ENCODE peak calls at places on chromosomes 2 and 18, in seven cellular contexts. G, I, R, L, N, V and Q are unnamed samples.

GRCh38 chr2:221450280-221450679 is 121.8 kb downstream of the EPHA4 start:
- DNase-seq in R (no peak), L (no peak), V (no peak), I (no peak), N (no peak), G (no peak), Q (no peak)

GRCh38 chr2:46116616-46117015 is 180.6 kb upstream of the EPAS1 start:
- DNase-seq in L (no peak), R (no peak), N (no peak), I (no peak), G (no peak), V (no peak), Q (no peak)

GRCh38 chr2:240629968-240630770 is 4.9 kb downstream of the GPR35 start:
- DNase-seq in L (no peak), I (no peak), V (no peak), N (peak; percentile 11), G (no peak), R (peak; percentile 27), Q (no peak)

GRCh38 chr18:57833441-57834101 is 30.5 kb upstream of the ATP8B1 start:
- DNase-seq in N (no peak), R (no peak), G (no peak), V (no peak), L (peak; percentile 6), I (peak; percentile 23), Q (peak; percentile 11)

GRCh38 chr2:217880891-217881290 is 121.9 kb downstream of the TNS1 start:
- DNase-seq in L (peak; percentile 81), G (no peak), R (no peak), N (no peak), V (no peak), I (no peak), Q (no peak)

GRCh38 chr2:229800997-229801754 is 86.8 kb upstream of the DNER start:
- DNase-seq in G (peak; percentile 69), N (peak; percentile 45), V (no peak), R (peak; percentile 36), L (peak; percentile 55), I (peak; percentile 74), Q (peak; percentile 37)

GRCh38 chr2:18871430-18871829 is 282.1 kb upstream of the NT5C1B start:
- DNase-seq in N (no peak), R (no peak), G (no peak), I (no peak), V (no peak), L (no peak), Q (no peak)

GRCh38 chr2:37350917-37351316 is 6.5 kb downstream of the QPCT start:
- DNase-seq in I (no peak), V (no peak), L (no peak), N (no peak), G (no peak), R (no peak), Q (no peak)

DNA sequence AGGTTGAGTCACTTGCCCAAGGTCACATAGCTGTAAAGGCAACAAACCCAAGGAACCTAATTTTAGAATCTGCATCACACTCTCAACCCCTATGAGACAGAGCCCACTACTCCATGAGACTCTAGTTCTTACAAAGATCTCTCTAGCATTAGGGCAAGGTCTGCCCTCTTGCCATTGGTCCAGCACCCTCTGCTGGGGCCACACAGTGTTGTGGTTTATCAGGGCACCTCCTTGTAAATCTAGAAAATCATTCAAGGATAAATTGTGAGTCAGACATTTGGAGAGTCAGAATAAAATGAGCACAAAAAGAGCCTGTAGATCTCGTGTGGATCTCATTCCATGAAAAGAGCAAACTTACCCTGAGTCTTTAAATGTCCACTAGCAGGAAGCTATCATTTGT is 91.2 kb downstream of the SLC8A1 start:
- DNase-seq in N (no peak), L (no peak), I (peak; percentile 61), V (no peak), G (peak; percentile 10), R (no peak), Q (peak; percentile 45)
- H3K4me1 ChIP-seq in N (peaks cover 4% of the 10 kb centered on the region), L (peaks cover 11% of the 10 kb centered on the region), I (peaks cover 24% of the 10 kb centered on the region), V (peaks cover 28% of the 10 kb centered on the region), G (peaks cover 10% of the 10 kb centered on the region), R (no peaks in the 10 kb centered on the region), Q (no peaks in the 10 kb centered on the region)

GRCh38 chr18:27363918-27364317 is 178.8 kb upstream of the CHST9 start:
- DNase-seq in V (no peak), G (peak; percentile 3), I (peak; percentile 34), L (no peak), N (no peak), R (no peak), Q (no peak)
- TF ChIP-seq CTCF in V (peak; percentile 11), G (peak; percentile 24), I (peak; percentile 58), L (peak; percentile 62), N (no peak), R (no peak), Q (peak; percentile 49)

DNA sequence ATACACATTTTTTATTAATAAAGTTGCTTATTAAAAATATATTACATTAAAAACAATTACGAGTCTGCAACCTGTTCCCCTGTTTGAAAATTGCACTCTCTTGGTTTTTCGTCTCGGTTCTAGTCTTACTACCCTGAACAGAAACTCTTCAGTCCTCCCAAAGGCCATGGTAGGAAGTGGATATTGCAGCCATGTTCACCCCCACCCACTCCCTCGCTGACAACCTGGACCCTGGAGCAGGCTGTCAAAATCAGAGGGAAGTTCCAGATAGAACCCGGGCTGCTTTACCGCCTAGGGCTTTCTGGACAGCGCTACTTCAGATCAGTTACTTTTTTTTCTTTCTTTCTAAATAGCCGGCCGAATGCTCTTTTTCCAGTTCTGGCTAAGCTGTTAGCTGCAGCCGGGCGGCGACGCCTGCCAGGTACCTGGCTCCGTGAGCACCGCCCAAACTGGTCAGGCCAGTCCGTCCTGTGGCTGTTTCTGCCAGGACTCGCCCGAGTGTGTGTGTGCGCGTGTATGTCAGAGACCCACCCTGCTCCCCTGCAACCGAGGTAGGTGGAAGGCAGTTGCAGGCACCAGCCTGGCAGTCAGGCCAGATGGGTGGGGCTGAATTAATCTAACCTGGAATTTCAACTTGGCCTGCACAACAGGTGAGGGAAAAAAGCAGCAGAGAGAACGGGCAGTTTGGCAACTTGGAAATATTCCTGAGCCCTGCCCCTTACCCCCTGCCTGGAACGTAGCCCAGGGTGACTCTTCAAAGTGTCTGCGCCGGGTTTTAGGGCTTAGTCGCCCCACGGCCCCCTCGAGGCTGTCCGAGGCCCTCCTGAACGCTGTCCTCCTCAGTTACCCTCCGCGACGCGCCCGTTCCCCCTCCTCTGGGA is 1.1 kb upstream of the TET3 start:
- DNase-seq in N (no peak), V (no peak), G (peak; percentile 44), R (peak; percentile 91), I (peak; percentile 97), L (peak; percentile 84), Q (peak; percentile 99)
- H3K4me1 ChIP-seq in N (peaks cover 41% of the 10 kb centered on the region), V (peaks cover 45% of the 10 kb centered on the region), G (peaks cover 72% of the 10 kb centered on the region), R (peaks cover 39% of the 10 kb centered on the region), I (peaks cover 76% of the 10 kb centered on the region), L (peaks cover 42% of the 10 kb centered on the region), Q (peaks cover 75% of the 10 kb centered on the region)

DNA sequence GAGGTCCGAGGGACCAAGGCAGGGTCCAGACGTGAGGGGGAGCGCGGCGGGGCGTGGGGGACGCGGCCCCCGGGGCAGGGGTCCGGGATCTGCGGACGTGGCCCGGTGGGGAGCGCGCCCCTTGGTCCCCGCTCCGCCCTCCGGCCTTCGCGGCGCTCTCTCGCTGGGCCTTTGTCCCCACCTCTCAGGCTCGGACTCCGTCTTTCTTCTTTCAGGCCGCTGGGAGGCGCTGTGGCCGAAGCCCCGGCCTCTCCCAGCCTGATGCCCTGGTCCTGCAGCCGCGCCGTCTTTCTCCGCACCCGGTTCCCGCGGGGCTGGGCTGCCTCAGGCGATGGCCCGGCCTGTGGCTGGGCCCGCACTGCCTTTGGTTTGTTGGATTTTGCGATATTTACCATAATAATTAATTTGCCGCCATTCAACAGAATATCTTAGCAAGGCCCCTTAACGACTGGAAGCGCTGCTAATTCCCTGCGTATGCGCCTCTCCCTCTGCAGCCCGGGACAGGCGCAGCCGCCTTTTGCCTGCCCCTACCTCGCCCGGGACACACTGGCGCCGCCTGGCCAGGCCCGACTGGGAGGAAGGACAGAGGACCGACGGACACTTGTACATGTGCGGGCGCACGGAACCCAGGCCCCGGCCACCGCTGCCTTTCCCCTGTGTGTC is 10.8 kb downstream of the SIX3 start:
- DNase-seq in R (no peak), N (no peak), V (no peak), I (peak; percentile 43), L (peak; percentile 94), G (peak; percentile 81), Q (no peak)
- TF ChIP-seq CTCF in R (peak; percentile 28), N (peak; percentile 56), V (peak; percentile 63), I (peak; percentile 70), L (peak; percentile 87), G (peak; percentile 91), Q (peak; percentile 82)

GRCh38 chr18:26685438-26686173 is 137.3 kb upstream of the KCTD1 start:
- DNase-seq in R (peak; percentile 36), V (no peak), I (no peak), N (no peak), L (peak; percentile 46), G (no peak), Q (no peak)
- H3K4me1 ChIP-seq in R (no peaks in the 10 kb centered on the region), V (peaks cover 5% of the 10 kb centered on the region), I (no peaks in the 10 kb centered on the region), N (no peaks in the 10 kb centered on the region), L (peaks cover 24% of the 10 kb centered on the region), G (no peaks in the 10 kb centered on the region), Q (no peaks in the 10 kb centered on the region)

DNA sequence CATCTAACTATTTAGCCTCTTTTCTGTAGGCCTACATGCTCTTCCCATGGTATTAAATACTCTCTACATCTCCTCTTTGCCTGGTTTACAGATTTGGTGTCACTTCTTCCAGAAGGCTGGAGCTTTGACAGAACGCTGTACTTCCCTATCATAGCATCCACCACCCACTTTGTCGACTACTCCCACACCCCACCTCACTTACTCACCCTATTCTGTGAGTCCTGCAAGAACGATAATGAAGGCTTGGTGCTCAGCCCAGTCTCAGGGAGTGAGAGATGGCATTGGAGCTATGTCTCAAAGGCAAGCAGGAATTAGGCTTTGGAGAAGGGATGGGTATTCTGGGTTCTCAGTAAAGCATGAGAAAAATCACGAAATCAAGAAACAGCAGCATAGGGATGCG is 20.3 kb upstream of the KDM3A start:
- DNase-seq in R (no peak), L (no peak), G (no peak), V (no peak), N (no peak), I (no peak), Q (no peak)
- TF ChIP-seq CTCF in R (no peak), L (no peak), G (no peak), V (no peak), N (no peak), I (no peak), Q (no peak)

GRCh38 chr2:224161712-224162111 is 122.6 kb upstream of the SERPINE2 start:
- DNase-seq in N (no peak), I (no peak), L (no peak), G (no peak), V (no peak), R (no peak), Q (no peak)
- H3K4me1 ChIP-seq in N (no peaks in the 10 kb centered on the region), I (peaks cover 34% of the 10 kb centered on the region), L (no peaks in the 10 kb centered on the region), G (peaks cover 39% of the 10 kb centered on the region), V (peaks cover 3% of the 10 kb centered on the region), R (no peaks in the 10 kb centered on the region), Q (peaks cover 11% of the 10 kb centered on the region)

GRCh38 chr18:51162617-51163016 is 34.9 kb downstream of the MEX3C start:
- DNase-seq in I (no peak), G (no peak), R (no peak), N (no peak), V (no peak), L (no peak), Q (no peak)

GRCh38 chr18:51168031-51168742 is 29.3 kb downstream of the MEX3C start:
- DNase-seq in N (no peak), V (no peak), G (peak; percentile 9), L (peak; percentile 78), R (no peak), I (no peak), Q (no peak)

GRCh38 chr18:51163543-51163942 is 33.9 kb downstream of the MEX3C start:
- DNase-seq in L (no peak), N (no peak), R (no peak), I (no peak), V (no peak), G (no peak), Q (no peak)

GRCh38 chr18:51164327-51165290 is 32.9 kb downstream of the MEX3C start:
- DNase-seq in V (no peak), L (peak; percentile 29), R (no peak), N (no peak), I (no peak), G (no peak), Q (no peak)

GRCh38 chr18:51165296-51165695 is 32.2 kb downstream of the MEX3C start:
- DNase-seq in L (no peak), N (no peak), R (no peak), I (no peak), G (no peak), V (no peak), Q (no peak)
- TF ChIP-seq CTCF in L (no peak), N (no peak), R (no peak), I (no peak), G (no peak), V (no peak), Q (no peak)